ENCODE peak calls at places on chromosome 16, in four cellular contexts. L is pulmonary artery endothelial cell; R is activated CD8-positive, alpha-beta T cell treated with anti-CD3 and anti-CD28 coated beads, Interleukin-2, amount 10 ng/mL, durations not matched to agents 7 days and 5 days; K is transverse colon. W is an unnamed sample.

GRCh38 chr16:84553873-84554399 is 49.5 kb upstream of the MEAK7 start:
- DNase-seq in L (no peak), R (peak; percentile 88), K (no peak), W (no peak)

GRCh38 chr16:27355610-27356009 is 41.8 kb downstream of the IL4R start:
- DNase-seq in L (peak; percentile 36), R (peak; percentile 46), K (peak; percentile 50), W (peak; percentile 28)

GRCh38 chr16:2178321-2179106 is 17.9 kb downstream of the CASKIN1 start:
- DNase-seq in L (no peak), K (no peak), R (peak; percentile 50), W (no peak)

GRCh38 chr16:67456383-67457140 is 24.4 kb downstream of the ATP6V0D1 start:
- DNase-seq in L (peak; percentile 13), K (peak; percentile 83), R (no peak), W (no peak)

GRCh38 chr16:85310868-85311585 is 198.8 kb upstream of the CIBAR2 start:
- DNase-seq in R (peak; percentile 75), K (no peak), L (no peak), W (no peak)

GRCh38 chr16:85906349-85906748 is 7.4 kb downstream of the IRF8 start:
- DNase-seq in R (no peak), K (no peak), L (no peak), W (no peak)

GRCh38 chr16:56301391-56301850 is 110.1 kb downstream of the GNAO1 start:
- DNase-seq in L (no peak), R (no peak), K (no peak), W (no peak)

GRCh38 chr16:86221085-86221484 is 289.2 kb upstream of the FOXF1 start:
- DNase-seq in L (no peak), R (no peak), K (no peak), W (no peak)

GRCh38 chr16:22353188-22353919 is 21.1 kb downstream of the CDR2 start:
- DNase-seq in L (no peak), K (peak; percentile 32), R (no peak), W (peak; percentile 66)

GRCh38 chr16:73265124-73265838 is 217.4 kb upstream of the ZFHX3 start:
- DNase-seq in R (no peak), L (no peak), K (no peak), W (no peak)

GRCh38 chr16:27847030-27847550 is 216.4 kb downstream of the GSG1L start:
- DNase-seq in R (no peak), L (no peak), K (no peak), W (no peak)

GRCh38 chr16:67184453-67185002 is 765 bp upstream of the MATCAP1 start:
- DNase-seq in K (no peak), L (no peak), R (peak; percentile 54), W (no peak)

GRCh38 chr16:89422527-89422904 is 67.8 kb downstream of the ANKRD11 start:
- DNase-seq in R (peak; percentile 38), L (no peak), K (no peak), W (no peak)

GRCh38 chr16:29729116-29729521 is 16.7 kb downstream of the C16orf54 start:
- DNase-seq in R (no peak), L (no peak), K (no peak), W (peak; percentile 61)

GRCh38 chr16:54335230-54335629 is 48.6 kb upstream of the IRX3 start:
- DNase-seq in R (no peak), K (no peak), L (no peak), W (no peak)

GRCh38 chr16:7332611-7333010 is at the start of gene RBFOX1:
- DNase-seq in K (no peak), R (no peak), L (no peak), W (no peak)

W was measured in HT-29.